ENCODE peak calls at places on chromosomes 16 and 17, in ten cellular contexts. I is ascending aorta; F is tibial artery; D is body of pancreas; B is CD8-positive, alpha-beta T cell; A is uterus; V is breast epithelium; G is effector memory CD4-positive, alpha-beta T cell; W is PC-3; R is vagina. O is an unnamed sample.

GRCh38 chr16:83701494-83701893 is 106.3 kb upstream of the HSBP1 start:
- DNase-seq in I (no peak), F (no peak), D (no peak), B (no peak), A (no peak), V (no peak), G (no peak), W (peak; percentile 41), R (no peak), O (peak; percentile 58)

GRCh38 chr16:67326472-67327309 is at the start of the genes KCTD19 and LRRC36:
- DNase-seq in I (no peak), F (peak; percentile 34), D (peak; percentile 79), B (peak; percentile 75), A (peak; percentile 55), V (no peak), G (peak; percentile 4), W (no peak), R (no peak), O (peak; percentile 93)

GRCh38 chr17:34613064-34614019 is 34.0 kb downstream of the TMEM132E start:
- DNase-seq in I (no peak), F (no peak), D (peak; percentile 26), B (no peak), A (peak; percentile 18), V (peak; percentile 29), G (no peak), W (no peak), R (no peak), O (no peak)

GRCh38 chr17:63406689-63407330 is 39.3 kb downstream of the CYB561 start:
- DNase-seq in I (peak; percentile 87), F (peak; percentile 78), D (peak; percentile 83), B (peak; percentile 67), A (peak; percentile 82), V (peak; percentile 62), G (peak; percentile 31), W (peak; percentile 97), R (no peak), O (peak; percentile 80)

GRCh38 chr17:55433629-55434422 is 12.2 kb upstream of the MMD start:
- DNase-seq in I (no peak), F (peak; percentile 34), D (peak; percentile 23), B (no peak), A (no peak), V (peak; percentile 57), G (no peak), W (peak; percentile 99), R (no peak), O (peak; percentile 95)

GRCh38 chr16:66256919-66257318 is 109.6 kb upstream of the CDH5 start:
- DNase-seq in I (peak; percentile 18), F (no peak), D (no peak), B (no peak), A (no peak), V (no peak), G (no peak), W (no peak), R (no peak), O (no peak)

GRCh38 chr17:33106525-33107162 is 115.0 kb downstream of the SPACA3 start:
- DNase-seq in I (no peak), F (no peak), D (no peak), B (no peak), A (no peak), V (no peak), G (no peak), W (no peak), R (no peak), O (no peak)

GRCh38 chr16:27844826-27845225 is 218.7 kb downstream of the GSG1L start:
- DNase-seq in I (peak; percentile 49), F (no peak), D (no peak), B (no peak), A (no peak), V (no peak), G (no peak), W (no peak), R (no peak), O (no peak)

GRCh38 chr17:50184057-50184456 is 17.4 kb downstream of the COL1A1 start:
- DNase-seq in I (no peak), F (no peak), D (no peak), B (no peak), A (no peak), V (no peak), G (no peak), W (no peak), R (no peak), O (no peak)

GRCh38 chr16:89722392-89723278 is 1.3 kb downstream of the ZNF276 start:
- DNase-seq in I (peak; percentile 78), F (peak; percentile 64), D (peak; percentile 57), B (peak; percentile 76), A (peak; percentile 66), V (no peak), G (peak; percentile 68), W (peak; percentile 82), R (no peak), O (no peak)

GRCh38 chr17:43356999-43357398 is 41.8 kb upstream of the ARL4D start:
- DNase-seq in I (peak; percentile 79), F (no peak), D (no peak), B (no peak), A (peak; percentile 57), V (no peak), G (no peak), W (peak; percentile 95), R (no peak), O (peak; percentile 95)

GRCh38 chr16:27232061-27232841 is 28.9 kb downstream of the KDM8 start:
- DNase-seq in I (no peak), F (no peak), D (no peak), B (peak; percentile 56), A (no peak), V (no peak), G (no peak), W (no peak), R (no peak), O (peak; percentile 34)

GRCh38 chr16:59633996-59634579 is 900.0 kb upstream of the GOT2 start:
- DNase-seq in I (no peak), F (no peak), D (no peak), B (no peak), A (no peak), V (no peak), G (no peak), W (peak; percentile 23), R (no peak), O (peak; percentile 6)

GRCh38 chr16:8955828-8956227 is 7.9 kb downstream of the USP7 start:
- DNase-seq in I (no peak), F (no peak), D (no peak), B (no peak), A (no peak), V (no peak), G (no peak), W (no peak), R (no peak), O (peak; percentile 41)

GRCh38 chr17:29146369-29146972 is 33.7 kb downstream of the MYO18A start:
- DNase-seq in I (no peak), F (no peak), D (no peak), B (no peak), A (no peak), V (no peak), G (no peak), W (no peak), R (no peak), O (no peak)

GRCh38 chr17:29149431-29150064 is 30.6 kb downstream of the MYO18A start:
- DNase-seq in I (peak; percentile 71), F (no peak), D (peak; percentile 57), B (no peak), A (peak; percentile 45), V (no peak), G (no peak), W (no peak), R (no peak), O (peak; percentile 73)

GRCh38 chr17:29148257-29148789 is 31.9 kb downstream of the MYO18A start:
- DNase-seq in I (no peak), F (no peak), D (no peak), B (no peak), A (no peak), V (no peak), G (no peak), W (no peak), R (no peak), O (no peak)

GRCh38 chr17:29148790-29149430 is 31.3 kb downstream of the MYO18A start:
- DNase-seq in I (peak; percentile 98), F (peak; percentile 93), D (peak; percentile 95), B (peak; percentile 92), A (peak; percentile 93), V (peak; percentile 89), G (peak; percentile 83), W (peak; percentile 89), R (no peak), O (peak; percentile 98)

DNA sequence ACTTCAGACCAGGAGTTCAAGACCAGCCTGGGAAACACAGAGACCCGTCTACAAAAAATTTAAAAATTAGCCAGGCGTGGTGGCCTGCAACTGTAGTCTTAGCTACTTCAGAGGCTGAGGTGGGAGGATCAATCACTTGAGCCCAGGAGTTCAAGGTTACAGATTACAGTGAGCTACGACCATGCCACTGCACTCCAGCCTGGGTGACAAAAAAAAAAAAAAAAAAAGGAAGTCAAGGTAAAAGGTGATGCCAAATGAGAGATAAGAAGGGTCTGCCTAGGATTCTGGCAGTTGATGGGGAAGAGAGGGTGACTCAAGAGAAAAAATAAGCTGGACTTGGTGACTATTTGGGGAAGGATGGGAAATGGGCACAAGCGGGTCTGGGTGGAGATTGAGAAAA is 32.5 kb downstream of the MYO18A start:
- DNase-seq in I (no peak), F (no peak), D (no peak), B (no peak), A (no peak), V (no peak), G (no peak), W (no peak), R (no peak), O (no peak)
- H3K4me1 ChIP-seq in I (peaks cover 16% of the 10 kb centered on the region), F (no peaks in the 10 kb centered on the region), D (peaks cover 61% of the 10 kb centered on the region), B (peaks cover 23% of the 10 kb centered on the region), A (peaks cover 3% of the 10 kb centered on the region), V (peaks cover 30% of the 10 kb centered on the region), G (peaks cover 21% of the 10 kb centered on the region), W (peaks cover 42% of the 10 kb centered on the region), R (peaks cover 25% of the 10 kb centered on the region), O (peaks cover 31% of the 10 kb centered on the region)

DNA sequence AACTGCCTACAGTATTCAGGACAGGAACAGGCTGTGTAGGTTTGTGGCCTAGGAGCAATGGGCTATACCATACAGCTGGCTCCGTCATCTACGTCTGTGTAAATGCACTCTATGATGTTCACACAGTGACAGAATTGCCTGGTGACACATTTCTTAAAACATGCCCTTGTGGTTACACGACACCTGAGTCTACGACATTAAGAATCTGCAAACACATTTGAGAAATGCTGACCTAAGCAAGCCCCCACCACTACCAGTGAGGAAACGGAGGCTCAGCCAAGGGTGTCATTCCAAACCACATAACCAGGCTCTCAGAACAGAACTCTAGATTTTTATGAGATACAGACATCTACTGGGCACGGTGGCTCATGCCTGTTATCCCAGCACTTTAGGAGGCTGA is 23.5 kb downstream of the USP36 start:
- DNase-seq in I (no peak), F (no peak), D (no peak), B (peak; percentile 72), A (no peak), V (no peak), G (peak; percentile 80), W (no peak), R (no peak), O (no peak)
- H3K36me3 ChIP-seq in I (peaks cover 87% of the 10 kb centered on the region), F (peaks cover 94% of the 10 kb centered on the region), D (peaks cover 24% of the 10 kb centered on the region), B (peaks cover 63% of the 10 kb centered on the region), A (no peaks in the 10 kb centered on the region), V (peaks cover 5% of the 10 kb centered on the region), G (peaks cover 59% of the 10 kb centered on the region), W (peaks cover 88% of the 10 kb centered on the region), R (no peaks in the 10 kb centered on the region), O (peaks cover 89% of the 10 kb centered on the region)

GRCh38 chr17:7232114-7232513 is 2.2 kb downstream of the DVL2 start:
- DNase-seq in I (no peak), F (no peak), D (no peak), B (no peak), A (no peak), V (no peak), G (no peak), W (peak; percentile 1), R (no peak), O (no peak)
- H3K4me3 ChIP-seq in I (peak overlapping the region; percentile 96), F (no peak overlapping the region), D (no peak overlapping the region), B (no peak overlapping the region), A (no peak overlapping the region), V (no peak overlapping the region), G (no peak overlapping the region), W (peak overlapping the region; percentile 89), R (no peak overlapping the region), O (no peak overlapping the region)

GRCh38 chr16:12793120-12793889 is 10.4 kb downstream of the CPPED1 start:
- DNase-seq in I (no peak), F (no peak), D (no peak), B (no peak), A (no peak), V (no peak), G (no peak), W (no peak), R (no peak), O (no peak)
- H3K4me1 ChIP-seq in I (no peaks in the 10 kb centered on the region), F (no peaks in the 10 kb centered on the region), D (no peaks in the 10 kb centered on the region), B (no peaks in the 10 kb centered on the region), A (no peaks in the 10 kb centered on the region), V (no peaks in the 10 kb centered on the region), G (no peaks in the 10 kb centered on the region), W (no peaks in the 10 kb centered on the region), R (peaks cover 6% of the 10 kb centered on the region), O (no peaks in the 10 kb centered on the region)